ENCODE peak calls at places on chromosome 17, in eight cellular contexts. V is small intestine; P is CD8-positive, alpha-beta memory T cell; M is CD4-positive, CD25-positive, alpha-beta regulatory T cell; J is activated effector memory CD4-positive, alpha-beta T cell treated with anti-CD3 and anti-CD28 coated beads, Interleukin-2, amount 50 U/mL, for 16 hours; H is colonic mucosa; R is mucosa of gallbladder; L is stimulated activated CD8-positive, alpha-beta memory T cell treated with anti-CD3 and anti-CD28 coated beads, Interleukin-15, amount 100 ng/mL, for 24 hours. B is an unnamed sample.
A peak's percentile ranks its signal among the peaks of the same experiment; 100 is the strongest.

GRCh38 chr17:19958023-19958422 is 19.6 kb downstream of the AKAP10 start:
- DNase-seq in R (no peak), P (no peak), J (no peak), L (no peak), H (no peak), V (no peak), M (no peak), B (no peak)

GRCh38 chr17:16477255-16477654 is 14.7 kb downstream of the LRRC75A start:
- DNase-seq in J (no peak), M (no peak), R (peak; percentile 46), H (no peak), L (no peak), V (no peak), P (no peak), B (peak; percentile 38)

GRCh38 chr17:9256361-9256943 is 235.1 kb downstream of the NTN1 start:
- DNase-seq in M (no peak), L (no peak), P (no peak), V (no peak), R (no peak), J (no peak), H (no peak), B (no peak)

GRCh38 chr17:27495460-27495859 is 39.2 kb downstream of the KSR1 start:
- DNase-seq in R (no peak), M (no peak), L (no peak), H (no peak), V (no peak), P (no peak), J (no peak), B (no peak)

GRCh38 chr17:46832945-46833839 is 14.7 kb upstream of the WNT3 start:
- DNase-seq in J (no peak), M (no peak), L (no peak), R (no peak), H (no peak), P (no peak), V (no peak), B (peak; percentile 64)

GRCh38 chr17:21029032-21029431 is 13.8 kb downstream of the USP22 start:
- DNase-seq in P (no peak), H (no peak), M (peak; percentile 34), R (no peak), J (peak; percentile 71), L (no peak), V (no peak), B (peak; percentile 54)

GRCh38 chr17:50049636-50050035 is 6.3 kb upstream of the ITGA3 start:
- DNase-seq in L (no peak), H (no peak), J (no peak), V (no peak), P (no peak), R (no peak), M (no peak), B (no peak)

GRCh38 chr17:43401293-43401692 is 2.5 kb downstream of the ARL4D start:
- DNase-seq in H (no peak), R (peak; percentile 60), V (no peak), L (no peak), J (no peak), M (no peak), P (no peak), B (no peak)

GRCh38 chr17:40148527-40148926 is 8.2 kb downstream of the CASC3 start:
- DNase-seq in R (no peak), V (no peak), P (no peak), L (no peak), H (no peak), J (no peak), M (no peak), B (no peak)

GRCh38 chr17:18280766-18281165 is 20.3 kb downstream of the MIEF2 start:
- DNase-seq in P (no peak), R (no peak), L (no peak), V (no peak), H (no peak), J (no peak), M (no peak), B (no peak)

GRCh38 chr17:19260958-19261357 is 23.8 kb downstream of the EPN2 start:
- DNase-seq in M (no peak), V (no peak), H (no peak), J (no peak), R (no peak), L (no peak), P (no peak), B (no peak)

GRCh38 chr17:38605852-38606645 is at the start of gene SRCIN1:
- DNase-seq in V (peak; percentile 48), M (peak; percentile 31), J (peak; percentile 78), H (peak; percentile 72), R (no peak), P (peak; percentile 24), L (peak; percentile 45), B (peak; percentile 81)

GRCh38 chr17:17088104-17088485 is 45.8 kb downstream of the MPRIP start:
- DNase-seq in H (no peak), R (no peak), J (peak; percentile 53), L (no peak), V (no peak), M (no peak), P (no peak), B (no peak)

GRCh38 chr17:5437721-5438317 is 1.1 kb downstream of the C1QBP start:
- DNase-seq in M (peak; percentile 24), V (no peak), J (peak; percentile 56), L (no peak), R (no peak), H (no peak), P (no peak), B (no peak)

GRCh38 chr17:14351493-14351892 is 50.6 kb downstream of the HS3ST3B1 start:
- DNase-seq in H (no peak), P (no peak), M (peak; percentile 75), J (no peak), V (no peak), R (no peak), L (no peak), B (no peak)

GRCh38 chr17:77864234-77865108 is 94.0 kb upstream of the TNRC6C start:
- DNase-seq in M (no peak), L (no peak), J (no peak), H (no peak), R (no peak), V (no peak), P (no peak), B (no peak)

GRCh38 chr17:50148226-50149098 is 2.0 kb downstream of the PPP1R9B start:
- DNase-seq in P (peak; percentile 54), L (no peak), M (peak; percentile 19), R (no peak), J (peak; percentile 93), H (peak; percentile 79), V (peak; percentile 71), B (peak; percentile 82)

GRCh38 chr17:73748521-73748920 is 104.3 kb upstream of the SDK2 start:
- DNase-seq in V (peak; percentile 16), P (no peak), M (no peak), R (no peak), L (no peak), H (no peak), J (no peak), B (no peak)

GRCh38 chr17:35257080-35257701 is 14.3 kb downstream of the SLFN5 start:
- DNase-seq in R (peak; percentile 85), M (no peak), V (peak; percentile 71), P (no peak), H (peak; percentile 74), J (no peak), L (no peak), B (peak; percentile 82)

GRCh38 chr17:12406623-12407228 is 259.0 kb upstream of the MYOCD start:
- DNase-seq in M (no peak), H (no peak), L (no peak), V (no peak), R (peak; percentile 14), J (no peak), P (no peak), B (no peak)

GRCh38 chr17:12545877-12546513 is 119.7 kb upstream of the MYOCD start:
- DNase-seq in H (peak; percentile 47), J (no peak), L (no peak), R (peak; percentile 34), V (peak; percentile 72), M (peak; percentile 8), P (no peak), B (peak; percentile 49)

GRCh38 chr17:81478119-81478518 is 34.5 kb downstream of the ACTG1 start:
- DNase-seq in P (no peak), H (no peak), V (no peak), R (no peak), J (no peak), M (no peak), L (no peak), B (no peak)

GRCh38 chr17:76527430-76528111 is 9.9 kb downstream of the CYGB start:
- DNase-seq in P (peak; percentile 60), J (peak; percentile 77), H (no peak), R (peak; percentile 39), M (peak; percentile 63), L (no peak), V (peak; percentile 44), B (no peak)

B was measured in body of pancreas.